ENCODE peak calls at places on chromosome 9, in seven cellular contexts. G, R, J, P, W, C and X are unnamed samples.

GRCh38 chr9:115900698-115901097 is 252.9 kb upstream of the PAPPA start:
- DNase-seq in J (no peak), G (no peak), C (no peak), P (no peak), R (no peak), W (no peak), X (no peak)

GRCh38 chr9:677461-678097 is 163.9 kb upstream of the DMRT1 start:
- DNase-seq in J (no peak), R (peak), P (no peak), G (no peak), C (no peak), W (no peak), X (no peak)

GRCh38 chr9:37931586-37931985 is 27.7 kb upstream of the SLC25A51 start:
- DNase-seq in R (no peak), C (no peak), G (no peak), J (no peak), W (no peak), P (no peak), X (no peak)

GRCh38 chr9:133429641-133430161 is 7.5 kb downstream of the ADAMTS13 start:
- DNase-seq in W (peak), C (no peak), G (no peak), J (peak), R (peak), P (peak), X (no peak)

GRCh38 chr9:113387560-113388230 is 10.9 kb upstream of the HDHD3 start:
- DNase-seq in G (no peak), C (no peak), W (no peak), R (peak), J (no peak), P (no peak), X (no peak)

GRCh38 chr9:34589656-34590375 is at the start of gene CNTFR:
- DNase-seq in C (no peak), W (peak), G (peak), P (no peak), R (no peak), J (peak), X (no peak)

GRCh38 chr9:100581661-100582060 is 3.8 kb downstream of the CAVIN4 start:
- DNase-seq in R (no peak), W (no peak), J (no peak), P (no peak), G (no peak), C (no peak), X (no peak)

GRCh38 chr9:115250646-115251045 is 132.7 kb upstream of the TNC start:
- DNase-seq in P (no peak), G (no peak), J (no peak), R (no peak), C (no peak), W (no peak), X (no peak)

GRCh38 chr9:115333671-115334070 is 215.7 kb upstream of the TNC start:
- DNase-seq in W (no peak), G (no peak), R (no peak), J (no peak), C (no peak), P (no peak), X (no peak)

GRCh38 chr9:100322954-100323536 is 29.7 kb downstream of the TEX10 start:
- DNase-seq in J (no peak), R (peak), G (no peak), P (no peak), C (no peak), W (peak), X (peak)

GRCh38 chr9:95570646-95571045 is 53.9 kb upstream of the PTCH1 start:
- DNase-seq in R (no peak), G (no peak), C (no peak), W (no peak), J (no peak), P (no peak), X (no peak)

GRCh38 chr9:90843530-90843929 is 41.9 kb downstream of the SYK start:
- DNase-seq in P (no peak), R (no peak), C (no peak), G (no peak), J (no peak), W (no peak), X (no peak)

GRCh38 chr9:134326754-134327526 is 685 bp downstream of the RXRA start:
- DNase-seq in J (peak), G (peak), P (no peak), C (no peak), R (no peak), W (peak), X (no peak)

GRCh38 chr9:18666987-18667772 is 193.2 kb downstream of the ADAMTSL1 start:
- DNase-seq in G (no peak), W (no peak), P (no peak), R (no peak), C (no peak), J (no peak), X (no peak)

GRCh38 chr9:38039090-38039906 is 29.7 kb downstream of the SHB start:
- DNase-seq in G (no peak), P (no peak), R (no peak), C (no peak), J (no peak), W (peak), X (peak)

GRCh38 chr9:129006328-129007034 is 21.6 kb downstream of the SH3GLB2 start:
- DNase-seq in W (peak), G (peak), P (peak), C (no peak), J (no peak), R (peak), X (peak)

GRCh38 chr9:92108122-92108521 is 7.1 kb downstream of the SPTLC1 start:
- DNase-seq in G (no peak), R (no peak), J (no peak), W (no peak), C (no peak), P (no peak), X (no peak)

GRCh38 chr9:94083384-94083783 is 880 bp upstream of the PTPDC1 start:
- DNase-seq in G (no peak), R (no peak), C (no peak), J (no peak), W (peak), P (no peak), X (no peak)

GRCh38 chr9:73565833-73566465 is 414.3 kb downstream of the ANXA1 start:
- DNase-seq in P (no peak), J (no peak), C (no peak), R (peak), W (peak), G (no peak), X (no peak)

GRCh38 chr9:95505676-95506437 is 10.9 kb downstream of the PTCH1 start:
- DNase-seq in J (no peak), R (peak), P (peak), G (peak), C (no peak), W (peak), X (no peak)

GRCh38 chr9:13548556-13548955 is 269.1 kb upstream of the MPDZ start:
- DNase-seq in W (no peak), R (no peak), G (no peak), C (no peak), P (no peak), J (no peak), X (no peak)

GRCh38 chr9:83707518-83707767 is 315 bp downstream of the UBQLN1 start:
- DNase-seq in C (peak), P (no peak), R (no peak), J (no peak), W (no peak), G (no peak), X (no peak)

GRCh38 chr9:131668057-131668438 is 71.8 kb downstream of the RAPGEF1 start:
- DNase-seq in W (no peak), R (no peak), J (no peak), C (no peak), G (no peak), P (no peak), X (no peak)

GRCh38 chr9:6428940-6429889 is 16.2 kb downstream of the UHRF2 start:
- DNase-seq in W (no peak), R (no peak), J (peak), C (no peak), P (no peak), G (no peak), X (no peak)

GRCh38 chr9:78292026-78292425 is 4.9 kb upstream of the PSAT1 start:
- DNase-seq in P (no peak), R (no peak), W (no peak), C (no peak), J (no peak), G (no peak), X (no peak)

GRCh38 chr9:135815433-135816178 is 91.7 kb downstream of the CAMSAP1 start:
- DNase-seq in J (peak), R (no peak), P (no peak), W (no peak), G (no peak), C (no peak), X (no peak)

GRCh38 chr9:104386425-104387069 is 117.5 kb upstream of the OR13F1 start:
- DNase-seq in J (no peak), R (peak), P (no peak), C (peak), G (no peak), W (peak), X (peak)

GRCh38 chr9:122334916-122335315 is 35.9 kb upstream of the PTGS1 start:
- DNase-seq in W (no peak), R (no peak), P (no peak), G (no peak), J (no peak), C (no peak), X (no peak)

GRCh38 chr9:130782883-130783537 is 52.0 kb upstream of the ABL1 start:
- DNase-seq in W (peak), P (no peak), G (no peak), C (no peak), J (no peak), R (no peak), X (no peak)

GRCh38 chr9:38130724-38131123 is 61.7 kb upstream of the SHB start:
- DNase-seq in W (peak), R (no peak), C (no peak), G (no peak), P (no peak), J (no peak), X (no peak)

GRCh38 chr9:107999011-107999410 is 509.4 kb upstream of the KLF4 start:
- DNase-seq in C (no peak), W (no peak), G (no peak), R (no peak), P (no peak), J (no peak), X (peak)

GRCh38 chr9:482736-483135 is 268.1 kb downstream of the DOCK8 start:
- DNase-seq in P (no peak), R (no peak), C (no peak), W (no peak), G (no peak), J (no peak), X (no peak)

GRCh38 chr9:27726244-27727141 is 153.2 kb upstream of the C9orf72 start:
- DNase-seq in G (no peak), W (peak), R (peak), C (peak), J (no peak), P (no peak), X (peak)

GRCh38 chr9:89576404-89576824 is 28.4 kb upstream of the GADD45G start:
- DNase-seq in W (peak), C (no peak), P (no peak), G (no peak), J (no peak), R (peak), X (peak)

GRCh38 chr9:129285979-129286772 is 108.1 kb upstream of the IER5L start:
- DNase-seq in W (no peak), J (peak), P (no peak), R (no peak), C (no peak), G (peak), X (no peak)

GRCh38 chr9:113228130-113228665 is 6.9 kb downstream of the SLC31A1 start:
- DNase-seq in C (no peak), P (no peak), J (no peak), R (peak), W (peak), G (no peak), X (no peak)

GRCh38 chr9:79658926-79659325 is 87.2 kb downstream of the TLE4 start:
- DNase-seq in J (no peak), C (no peak), R (no peak), W (no peak), P (no peak), G (no peak), X (no peak)

GRCh38 chr9:70587143-70587710 is 172.8 kb upstream of the KLF9 start:
- DNase-seq in W (no peak), R (no peak), G (peak), P (no peak), C (no peak), J (no peak), X (no peak)

GRCh38 chr9:127417130-127418036 is 6.8 kb upstream of the ZNF79 start:
- DNase-seq in G (peak), C (no peak), R (no peak), P (no peak), J (no peak), W (no peak), X (no peak)

GRCh38 chr9:127418037-127418471 is 6.1 kb upstream of the ZNF79 start:
- DNase-seq in P (peak), R (peak), C (no peak), G (no peak), W (peak), J (no peak), X (peak)

GRCh38 chr9:127415158-127415557 is 9.0 kb upstream of the ZNF79 start:
- DNase-seq in J (no peak), C (no peak), R (no peak), W (no peak), P (no peak), G (no peak), X (no peak)

GRCh38 chr9:127419306-127419705 is 4.9 kb upstream of the ZNF79 start:
- DNase-seq in P (no peak), G (no peak), R (no peak), W (peak), J (no peak), C (no peak), X (no peak)

DNA sequence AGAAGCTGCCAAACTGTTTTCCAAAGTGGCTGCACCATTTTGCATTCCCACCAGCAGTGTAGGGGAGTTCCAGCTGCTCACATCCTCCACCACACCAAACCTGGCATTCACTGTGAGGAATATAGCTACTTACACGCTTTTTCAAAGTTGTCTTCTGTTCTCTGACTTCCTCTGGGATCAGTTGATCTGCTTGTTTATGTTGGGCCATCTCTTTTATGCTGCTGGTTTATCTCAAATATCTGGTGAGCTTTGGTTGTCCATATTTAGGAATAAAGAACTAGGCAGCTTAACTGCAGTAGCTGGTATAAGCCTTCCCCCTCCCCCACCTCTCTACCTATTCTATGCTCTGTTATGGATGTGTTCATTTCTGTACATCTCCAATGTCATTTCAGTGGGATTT is 8.5 kb upstream of the ZNF79 start:
- DNase-seq in P (no peak), J (no peak), W (no peak), R (no peak), C (no peak), G (no peak), X (no peak)
- TF ChIP-seq POLR2AphosphoS5 in P (no peak), J (no peak), W (no peak), R (no peak), C (no peak), G (peak), X (no peak)

DNA sequence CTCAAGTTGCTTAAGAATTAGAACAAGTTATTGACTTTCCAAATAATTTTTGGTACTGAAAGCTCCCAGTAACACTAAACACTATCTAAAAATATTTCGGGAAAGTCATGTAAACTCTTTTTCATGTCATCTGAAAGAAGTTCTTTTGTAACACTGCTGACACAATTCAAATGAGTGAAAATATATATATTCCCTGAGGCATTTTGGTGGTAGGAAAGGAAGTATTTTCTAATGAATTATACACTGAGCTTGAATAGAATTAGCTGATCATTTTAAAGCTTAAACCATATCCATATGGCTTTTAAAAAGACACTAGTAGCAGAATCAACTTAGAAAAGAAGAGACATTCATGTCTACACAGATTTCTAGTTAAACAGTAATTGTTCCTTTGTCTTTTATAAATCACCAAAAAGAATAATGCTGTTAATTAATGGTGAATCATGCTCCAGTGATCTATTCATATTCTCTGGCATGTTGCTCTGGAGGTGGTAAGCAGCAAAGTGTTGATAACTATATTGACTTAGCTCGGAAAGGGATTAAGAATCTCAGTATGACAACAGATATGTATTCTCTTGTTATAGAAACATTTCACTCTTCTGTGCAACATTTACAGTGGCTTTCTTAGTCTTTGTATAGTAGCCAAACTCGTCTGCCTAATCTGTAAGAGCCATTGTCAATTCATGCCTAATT is 27.4 kb upstream of the RFX3 start:
- DNase-seq in G (no peak), P (no peak), W (no peak), J (no peak), C (no peak), R (no peak), X (no peak)
- TF ChIP-seq POLR2AphosphoS5 in G (no peak), P (no peak), W (no peak), J (no peak), C (no peak), R (no peak), X (no peak)

GRCh38 chr9:111920531-111920930 is 23.9 kb downstream of the UGCG start:
- DNase-seq in C (no peak), J (no peak), R (no peak), W (no peak), G (no peak), P (no peak), X (no peak)
- TF ChIP-seq POLR2AphosphoS5 in C (no peak), J (no peak), R (no peak), W (no peak), G (no peak), P (no peak), X (no peak)

DNA sequence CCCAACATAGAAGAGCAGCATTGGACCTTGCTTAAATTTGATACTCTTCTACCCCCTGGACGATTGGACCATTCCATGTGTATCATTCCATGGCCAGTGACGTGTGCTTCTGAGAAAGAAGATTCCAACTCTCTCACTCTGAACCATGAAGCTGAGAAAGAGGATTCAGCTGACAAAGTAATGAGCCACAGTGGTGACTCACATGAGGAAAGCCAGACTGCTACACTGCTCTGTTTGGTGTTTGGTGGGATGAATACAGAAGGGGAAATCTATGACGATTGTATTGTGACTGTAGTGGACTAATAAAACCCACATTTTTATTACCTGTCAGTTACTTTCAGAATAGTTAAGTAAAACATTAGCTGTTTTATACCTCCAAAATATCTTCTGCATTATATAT is 7.5 kb downstream of the HSPA5 start:
- DNase-seq in G (no peak), P (no peak), C (peak), W (peak), R (no peak), J (no peak), X (no peak)
- TF ChIP-seq POLR2AphosphoS5 in G (peak), P (no peak), C (no peak), W (no peak), R (no peak), J (no peak), X (no peak)

GRCh38 chr9:3735251-3735650 is 209.4 kb upstream of the RFX3 start:
- DNase-seq in G (no peak), W (no peak), C (no peak), J (no peak), P (no peak), R (no peak), X (no peak)

GRCh38 chr9:3730527-3730926 is 204.7 kb upstream of the RFX3 start:
- DNase-seq in C (no peak), G (no peak), J (no peak), W (no peak), R (no peak), P (no peak), X (no peak)

GRCh38 chr9:3733039-3733408 is 207.2 kb upstream of the RFX3 start:
- DNase-seq in W (no peak), R (no peak), C (no peak), G (no peak), J (no peak), P (no peak), X (no peak)

GRCh38 chr9:3736186-3736585 is 210.4 kb upstream of the RFX3 start:
- DNase-seq in W (no peak), J (no peak), P (no peak), C (no peak), R (no peak), G (no peak), X (no peak)

GRCh38 chr9:3732077-3733038 is 206.6 kb upstream of the RFX3 start:
- DNase-seq in R (peak), G (no peak), J (no peak), C (peak), P (peak), W (peak), X (peak)
- TF ChIP-seq POLR2AphosphoS5 in R (no peak), G (no peak), J (no peak), C (no peak), P (no peak), W (no peak), X (no peak)

GRCh38 chr9:29906065-29906464 is 2332.8 kb upstream of the C9orf72 start:
- DNase-seq in P (no peak), G (no peak), J (no peak), C (no peak), R (peak), W (no peak), X (no peak)
- TF ChIP-seq POLR2AphosphoS5 in P (no peak), G (no peak), J (no peak), C (no peak), R (no peak), W (no peak), X (no peak)